ENCODE peak calls at places on chromosomes 6 and 20, in ten cellular contexts. One of them, this sample, is unnamed.

GRCh38 chr20:31987744-31988143 is 19.8 kb downstream of the XKR7 start:
- DNase-seq in ovary: no peak
- DNase-seq in stomach: no peak
- DNase-seq in HL-60: no peak
- DNase-seq in brain microvascular endothelial cell: peak
- DNase-seq in OCI-LY7: no peak
- DNase-seq in cardiac muscle cell: no peak
- DNase-seq in heart right ventricle: no peak
- DNase-seq in AG04450: no peak
- DNase-seq in left lung: no peak
- DNase-seq in this sample: no peak

GRCh38 chr6:17297261-17298080 is 16.3 kb downstream of the RBM24 start:
- DNase-seq in ovary: no peak
- DNase-seq in stomach: no peak
- DNase-seq in HL-60: no peak
- DNase-seq in brain microvascular endothelial cell: no peak
- DNase-seq in OCI-LY7: no peak
- DNase-seq in cardiac muscle cell: no peak
- DNase-seq in heart right ventricle: no peak
- DNase-seq in AG04450: no peak
- DNase-seq in left lung: no peak
- DNase-seq in this sample: no peak

GRCh38 chr6:26240981-26241770 is 123.8 kb upstream of the BTN3A2 start:
- DNase-seq in ovary: no peak
- DNase-seq in stomach: no peak
- DNase-seq in HL-60: no peak
- DNase-seq in brain microvascular endothelial cell: peak
- DNase-seq in OCI-LY7: no peak
- DNase-seq in cardiac muscle cell: no peak
- DNase-seq in heart right ventricle: peak
- DNase-seq in AG04450: no peak
- DNase-seq in left lung: peak
- DNase-seq in this sample: no peak

GRCh38 chr20:4455301-4455701 is 266.4 kb upstream of the PRND start:
- DNase-seq in ovary: no peak
- DNase-seq in stomach: no peak
- DNase-seq in HL-60: no peak
- DNase-seq in brain microvascular endothelial cell: no peak
- DNase-seq in OCI-LY7: no peak
- DNase-seq in cardiac muscle cell: no peak
- DNase-seq in heart right ventricle: no peak
- DNase-seq in AG04450: no peak
- DNase-seq in left lung: no peak
- DNase-seq in this sample: no peak

GRCh38 chr6:140048202-140048790 is 673.8 kb upstream of the CITED2 start:
- DNase-seq in ovary: no peak
- DNase-seq in stomach: no peak
- DNase-seq in HL-60: no peak
- DNase-seq in brain microvascular endothelial cell: no peak
- DNase-seq in OCI-LY7: no peak
- DNase-seq in cardiac muscle cell: no peak
- DNase-seq in heart right ventricle: no peak
- DNase-seq in AG04450: no peak
- DNase-seq in left lung: no peak
- DNase-seq in this sample: no peak

GRCh38 chr20:47789081-47789998 is 4.1 kb upstream of the SULF2 start:
- DNase-seq in ovary: no peak
- DNase-seq in stomach: no peak
- DNase-seq in HL-60: no peak
- DNase-seq in brain microvascular endothelial cell: no peak
- DNase-seq in OCI-LY7: no peak
- DNase-seq in cardiac muscle cell: no peak
- DNase-seq in heart right ventricle: no peak
- DNase-seq in AG04450: no peak
- DNase-seq in left lung: no peak
- DNase-seq in this sample: no peak

GRCh38 chr6:147382945-147383554 is 125.4 kb upstream of the SAMD5 start:
- DNase-seq in ovary: no peak
- DNase-seq in stomach: no peak
- DNase-seq in HL-60: no peak
- DNase-seq in brain microvascular endothelial cell: peak
- DNase-seq in OCI-LY7: peak
- DNase-seq in cardiac muscle cell: peak
- DNase-seq in heart right ventricle: no peak
- DNase-seq in AG04450: no peak
- DNase-seq in left lung: no peak
- DNase-seq in this sample: no peak

GRCh38 chr6:61953881-61954280 is 332.1 kb downstream of the KHDRBS2 start:
- DNase-seq in ovary: no peak
- DNase-seq in stomach: no peak
- DNase-seq in HL-60: no peak
- DNase-seq in brain microvascular endothelial cell: no peak
- DNase-seq in OCI-LY7: no peak
- DNase-seq in cardiac muscle cell: no peak
- DNase-seq in heart right ventricle: no peak
- DNase-seq in AG04450: no peak
- DNase-seq in left lung: no peak
- DNase-seq in this sample: no peak

GRCh38 chr20:38859070-38859690 is 53.7 kb downstream of the PPP1R16B start:
- DNase-seq in ovary: no peak
- DNase-seq in stomach: no peak
- DNase-seq in HL-60: peak
- DNase-seq in brain microvascular endothelial cell: no peak
- DNase-seq in OCI-LY7: peak
- DNase-seq in cardiac muscle cell: no peak
- DNase-seq in heart right ventricle: no peak
- DNase-seq in AG04450: no peak
- DNase-seq in left lung: no peak
- DNase-seq in this sample: no peak

DNA sequence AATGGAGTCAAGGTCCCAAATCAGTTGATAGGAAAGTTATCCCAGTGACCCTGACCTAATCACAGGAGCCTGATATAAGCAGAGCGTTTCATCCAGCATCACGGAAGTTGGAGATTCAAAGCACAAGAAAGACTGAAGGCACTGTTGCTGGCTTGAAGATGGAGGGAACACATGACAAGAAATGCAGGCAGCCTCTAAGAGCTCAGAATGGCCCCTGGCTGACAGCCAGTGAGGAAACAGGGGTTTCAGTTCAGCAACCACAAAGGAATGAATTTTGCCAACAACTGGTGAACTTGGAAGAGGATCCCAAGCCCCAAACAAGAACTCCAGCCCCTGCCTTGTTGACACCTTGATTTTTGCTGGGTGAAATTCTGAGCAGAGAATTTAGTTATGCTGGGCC is 778.5 kb downstream of the MAFB start:
- DNase-seq in ovary: no peak
- DNase-seq in stomach: no peak
- DNase-seq in HL-60: no peak
- DNase-seq in brain microvascular endothelial cell: no peak
- DNase-seq in OCI-LY7: no peak
- DNase-seq in cardiac muscle cell: no peak
- DNase-seq in heart right ventricle: peak
- DNase-seq in AG04450: no peak
- DNase-seq in left lung: no peak
- DNase-seq in this sample: no peak
- H3K27ac ChIP-seq in ovary: no peak
- H3K27ac ChIP-seq in stomach: no peak
- H3K27ac ChIP-seq in HL-60: no peak
- H3K27ac ChIP-seq in brain microvascular endothelial cell: no peak
- H3K27ac ChIP-seq in OCI-LY7: no peak
- H3K27ac ChIP-seq in cardiac muscle cell: no peak
- H3K27ac ChIP-seq in heart right ventricle: no peak
- H3K27ac ChIP-seq in AG04450: no peak
- H3K27ac ChIP-seq in left lung: no peak
- H3K27ac ChIP-seq in this sample: no peak

DNA sequence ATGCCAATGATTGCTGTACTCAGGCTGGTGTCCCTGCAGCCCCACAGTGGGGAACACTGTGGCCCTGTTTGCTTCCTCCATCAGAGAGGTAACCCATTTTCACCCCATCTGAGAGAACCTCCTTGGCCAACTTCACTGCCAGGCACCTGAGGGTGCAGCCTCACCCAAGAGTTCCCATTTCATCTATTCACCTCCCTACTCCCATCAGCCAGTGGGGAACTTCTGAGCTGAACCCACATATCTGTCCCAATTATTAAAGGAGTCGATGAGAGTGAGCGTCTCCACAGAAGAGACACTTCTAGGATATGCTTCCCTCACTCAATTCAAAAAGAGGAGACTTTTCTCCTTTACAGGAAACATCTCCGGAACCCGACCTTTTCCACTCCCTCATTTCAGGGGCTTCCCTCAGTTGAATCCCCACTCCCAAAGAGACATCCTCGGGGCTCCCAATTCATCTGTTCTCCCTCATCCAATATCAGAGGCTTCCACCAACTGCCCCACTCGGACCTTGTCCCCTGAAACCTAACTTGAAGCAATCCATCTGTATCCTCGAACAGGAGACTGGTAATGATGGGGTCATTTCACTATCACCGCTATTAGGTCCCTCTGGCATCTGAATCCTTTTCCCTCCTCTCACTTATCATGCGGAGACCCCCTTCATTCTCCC is 988 bp downstream of the UBE2V1 start:
- DNase-seq in ovary: no peak
- DNase-seq in stomach: no peak
- DNase-seq in HL-60: no peak
- DNase-seq in brain microvascular endothelial cell: no peak
- DNase-seq in OCI-LY7: no peak
- DNase-seq in cardiac muscle cell: no peak
- DNase-seq in heart right ventricle: no peak
- DNase-seq in AG04450: no peak
- DNase-seq in left lung: no peak
- DNase-seq in this sample: no peak
- H3K4me3 ChIP-seq in ovary: peak
- H3K4me3 ChIP-seq in stomach: peak
- H3K4me3 ChIP-seq in HL-60: peak
- H3K4me3 ChIP-seq in brain microvascular endothelial cell: peak
- H3K4me3 ChIP-seq in OCI-LY7: peak
- H3K4me3 ChIP-seq in cardiac muscle cell: peak
- H3K4me3 ChIP-seq in heart right ventricle: peak
- H3K4me3 ChIP-seq in AG04450: peak
- H3K4me3 ChIP-seq in left lung: peak
- H3K4me3 ChIP-seq in this sample: peak

GRCh38 chr6:160767019-160767646 is 65.1 kb downstream of the PLG start:
- DNase-seq in ovary: peak
- DNase-seq in stomach: peak
- DNase-seq in HL-60: no peak
- DNase-seq in brain microvascular endothelial cell: peak
- DNase-seq in OCI-LY7: peak
- DNase-seq in cardiac muscle cell: peak
- DNase-seq in heart right ventricle: peak
- DNase-seq in AG04450: no peak
- DNase-seq in left lung: peak
- DNase-seq in this sample: peak

GRCh38 chr6:160764847-160765246 is 62.8 kb downstream of the PLG start:
- DNase-seq in ovary: no peak
- DNase-seq in stomach: no peak
- DNase-seq in HL-60: no peak
- DNase-seq in brain microvascular endothelial cell: no peak
- DNase-seq in OCI-LY7: no peak
- DNase-seq in cardiac muscle cell: no peak
- DNase-seq in heart right ventricle: no peak
- DNase-seq in AG04450: no peak
- DNase-seq in left lung: no peak
- DNase-seq in this sample: no peak

GRCh38 chr6:160767647-160768019 is 65.6 kb downstream of the PLG start:
- DNase-seq in ovary: no peak
- DNase-seq in stomach: no peak
- DNase-seq in HL-60: no peak
- DNase-seq in brain microvascular endothelial cell: no peak
- DNase-seq in OCI-LY7: no peak
- DNase-seq in cardiac muscle cell: no peak
- DNase-seq in heart right ventricle: no peak
- DNase-seq in AG04450: no peak
- DNase-seq in left lung: no peak
- DNase-seq in this sample: no peak

GRCh38 chr6:160766657-160767018 is 64.6 kb downstream of the PLG start:
- DNase-seq in ovary: no peak
- DNase-seq in stomach: no peak
- DNase-seq in HL-60: no peak
- DNase-seq in brain microvascular endothelial cell: no peak
- DNase-seq in OCI-LY7: no peak
- DNase-seq in cardiac muscle cell: no peak
- DNase-seq in heart right ventricle: no peak
- DNase-seq in AG04450: no peak
- DNase-seq in left lung: no peak
- DNase-seq in this sample: no peak

DNA sequence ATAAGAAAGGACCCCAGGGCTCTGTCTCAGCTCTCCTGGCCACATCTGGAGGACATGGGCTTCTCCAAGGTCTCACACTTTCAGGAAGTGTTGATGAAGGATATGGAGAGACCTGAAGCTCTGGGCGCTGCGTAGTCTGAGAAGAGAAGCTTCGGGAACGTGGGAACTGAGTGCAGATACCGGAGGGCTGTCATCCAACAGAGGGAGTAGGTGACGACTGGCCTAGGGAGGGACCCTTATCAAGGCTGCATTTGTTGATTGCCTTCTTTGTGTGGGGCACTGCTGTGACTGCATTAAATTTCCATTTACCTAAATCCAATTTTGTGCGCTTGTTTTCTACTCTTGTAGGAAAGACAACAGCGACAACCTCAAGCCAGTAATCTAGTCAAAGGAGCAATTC is 63.4 kb downstream of the PLG start:
- DNase-seq in ovary: no peak
- DNase-seq in stomach: no peak
- DNase-seq in HL-60: no peak
- DNase-seq in brain microvascular endothelial cell: no peak
- DNase-seq in OCI-LY7: no peak
- DNase-seq in cardiac muscle cell: no peak
- DNase-seq in heart right ventricle: no peak
- DNase-seq in AG04450: no peak
- DNase-seq in left lung: no peak
- DNase-seq in this sample: no peak
- TF ChIP-seq CTCF in ovary: no peak
- TF ChIP-seq CTCF in stomach: no peak
- TF ChIP-seq CTCF in HL-60: no peak
- TF ChIP-seq CTCF in brain microvascular endothelial cell: no peak
- TF ChIP-seq CTCF in OCI-LY7: no peak
- TF ChIP-seq CTCF in cardiac muscle cell: no peak
- TF ChIP-seq CTCF in heart right ventricle: no peak
- TF ChIP-seq CTCF in AG04450: no peak
- TF ChIP-seq CTCF in left lung: no peak
- TF ChIP-seq CTCF in this sample: peak

GRCh38 chr20:56111951-56112730 is 106.8 kb upstream of the CBLN4 start:
- DNase-seq in ovary: no peak
- DNase-seq in stomach: no peak
- DNase-seq in HL-60: no peak
- DNase-seq in brain microvascular endothelial cell: no peak
- DNase-seq in OCI-LY7: no peak
- DNase-seq in cardiac muscle cell: no peak
- DNase-seq in heart right ventricle: no peak
- DNase-seq in AG04450: no peak
- DNase-seq in left lung: no peak
- DNase-seq in this sample: no peak
- H3K27ac ChIP-seq in ovary: no peak
- H3K27ac ChIP-seq in stomach: no peak
- H3K27ac ChIP-seq in HL-60: no peak
- H3K27ac ChIP-seq in brain microvascular endothelial cell: no peak
- H3K27ac ChIP-seq in OCI-LY7: no peak
- H3K27ac ChIP-seq in cardiac muscle cell: no peak
- H3K27ac ChIP-seq in heart right ventricle: no peak
- H3K27ac ChIP-seq in AG04450: no peak
- H3K27ac ChIP-seq in left lung: no peak
- H3K27ac ChIP-seq in this sample: no peak

This sample was measured in WERI-Rb-1.